ENCODE peak calls at places on chromosomes 7 and 10, in four cellular contexts. Q is activated CD8-positive, alpha-beta T cell treated with anti-CD3 and anti-CD28 coated beads for 36 hours; I is AG09309; T is NCI-H1092. O is an unnamed sample.

GRCh38 chr10:104267721-104268690 is 978 bp upstream of the GSTO2 start:
- DNase-seq in I (no peak), T (no peak), Q (peak), O (no peak)

GRCh38 chr10:49620841-49621378 is 7.1 kb downstream of the CHAT start:
- DNase-seq in T (no peak), Q (no peak), I (no peak), O (no peak)

GRCh38 chr7:101943889-101944605 is 126.6 kb downstream of the CUX1 start:
- DNase-seq in Q (no peak), T (no peak), I (no peak), O (no peak)

GRCh38 chr10:128063736-128064614 is 62.2 kb downstream of the MKI67 start:
- DNase-seq in Q (peak), I (no peak), T (no peak), O (no peak)

GRCh38 chr10:28676297-28676967 is 889 bp upstream of the BAMBI start:
- DNase-seq in T (peak), I (no peak), Q (peak), O (peak)

GRCh38 chr7:121329460-121330052 is 756 bp downstream of the WNT16 start:
- DNase-seq in I (no peak), Q (peak), T (peak), O (peak)

GRCh38 chr10:59991661-59992060 is 85.3 kb upstream of the CCDC6 start:
- DNase-seq in I (no peak), Q (no peak), T (no peak), O (no peak)

GRCh38 chr7:138239244-138239643 is 163.0 kb downstream of the AKR1D1 start:
- DNase-seq in Q (no peak), T (no peak), I (no peak), O (peak)

GRCh38 chr7:154853727-154854095 is 149.2 kb downstream of the PAXIP1 start:
- DNase-seq in I (no peak), Q (no peak), T (no peak), O (no peak)

GRCh38 chr7:50534690-50535290 is 30.4 kb downstream of the DDC start:
- DNase-seq in T (no peak), I (peak), Q (peak), O (peak)

GRCh38 chr7:27210441-27211083 is 10.7 kb upstream of the HOXA13 start:
- DNase-seq in Q (peak), T (peak), I (no peak), O (peak)

GRCh38 chr10:14749051-14749809 is 25.5 kb downstream of the FAM107B start:
- DNase-seq in I (no peak), T (no peak), Q (no peak), O (no peak)

GRCh38 chr7:108459922-108460551 is 3.8 kb upstream of the NRCAM start:
- DNase-seq in I (no peak), Q (peak), T (peak), O (peak)

GRCh38 chr7:52959336-52959735 is 76.1 kb upstream of the POM121L12 start:
- DNase-seq in T (no peak), I (no peak), Q (no peak), O (no peak)

GRCh38 chr10:102644646-102645387 is 538 bp downstream of the TRIM8 start:
- DNase-seq in Q (peak), T (peak), I (no peak), O (peak)

GRCh38 chr7:78607099-78607498 is 808.5 kb downstream of the PHTF2 start:
- DNase-seq in I (no peak), T (no peak), Q (no peak), O (peak)

GRCh38 chr10:103636492-103636891 is 143.0 kb downstream of the NEURL1 start:
- DNase-seq in Q (no peak), T (no peak), I (no peak), O (no peak)

GRCh38 chr10:98312349-98312748 is 44.4 kb upstream of the LOXL4 start:
- DNase-seq in Q (no peak), T (no peak), I (no peak), O (peak)

GRCh38 chr7:128309921-128310320 is 33.8 kb downstream of the RBM28 start:
- DNase-seq in T (no peak), I (no peak), Q (no peak), O (no peak)

GRCh38 chr7:74002474-74003017 is 25.4 kb upstream of the ELN start:
- DNase-seq in I (peak), Q (peak), T (no peak), O (peak)

GRCh38 chr10:78627254-78627795 is 441.4 kb upstream of the ZMIZ1 start:
- DNase-seq in I (no peak), T (no peak), Q (no peak), O (no peak)

GRCh38 chr7:30743371-30744074 is 8.4 kb upstream of the INMT start:
- DNase-seq in I (no peak), Q (no peak), T (peak), O (peak)

GRCh38 chr7:99011706-99012404 is 132.1 kb downstream of the SMURF1 start:
- DNase-seq in Q (no peak), I (no peak), T (no peak), O (no peak)

GRCh38 chr7:112360681-112361080 is 89.6 kb upstream of the IFRD1 start:
- DNase-seq in Q (no peak), T (no peak), I (no peak), O (no peak)

GRCh38 chr7:149053885-149054284 is 25.6 kb upstream of the PDIA4 start:
- DNase-seq in Q (no peak), T (no peak), I (no peak), O (no peak)

GRCh38 chr7:81676813-81677212 is 93.0 kb downstream of the HGF start:
- DNase-seq in Q (no peak), I (no peak), T (no peak), O (peak)

GRCh38 chr7:20220824-20221547 is 3.8 kb upstream of the MACC1 start:
- DNase-seq in Q (no peak), I (peak), T (no peak), O (peak)

GRCh38 chr10:10644317-10645111 is 373.2 kb upstream of the CELF2 start:
- DNase-seq in Q (no peak), T (no peak), I (no peak), O (peak)